ENCODE peak calls at places on chromosomes 4 and X, in five cellular contexts. B, M, S, P and I are unnamed samples.

GRCh38 chr4:147056951-147057630 is 111.4 kb upstream of the TTC29 start:
- DNase-seq in S (peak; percentile 53), M (no peak), P (peak; percentile 56), B (peak; percentile 43), I (peak; percentile 23)

GRCh38 chrX:150935466-150935865 is 37.0 kb upstream of the CD99L2 start:
- DNase-seq in B (peak; percentile 88), M (peak; percentile 74), S (peak; percentile 42), P (peak; percentile 38), I (peak; percentile 7)

GRCh38 chrX:19089555-19090040 is 32.7 kb downstream of the ADGRG2 start:
- DNase-seq in M (no peak), S (no peak), B (no peak), P (no peak), I (no peak)

GRCh38 chr4:182764642-182765041 is 152.5 kb downstream of the DCTD start:
- DNase-seq in S (no peak), B (no peak), M (no peak), P (no peak), I (no peak)

GRCh38 chr4:42391981-42392380 is 5.3 kb upstream of the SHISA3 start:
- DNase-seq in S (peak; percentile 9), P (peak; percentile 3), M (no peak), B (no peak), I (no peak)

GRCh38 chr4:7723625-7724024 is 216.0 kb downstream of the AFAP1 start:
- DNase-seq in M (no peak), P (no peak), S (no peak), B (no peak), I (no peak)

GRCh38 chr4:3262208-3263052 is 13.5 kb downstream of the MSANTD1 start:
- DNase-seq in S (no peak), M (peak; percentile 52), P (no peak), B (no peak), I (no peak)

GRCh38 chrX:46279925-46280313 is 265.3 kb downstream of the ZNF674 start:
- DNase-seq in S (peak; percentile 40), P (no peak), M (no peak), B (peak; percentile 57), I (peak; percentile 6)

GRCh38 chr4:83664071-83664470 is 128.2 kb downstream of the GPAT3 start:
- DNase-seq in S (no peak), M (no peak), P (no peak), B (no peak), I (no peak)

GRCh38 chrX:97311066-97311778 is 427.5 kb downstream of the RPA4 start:
- DNase-seq in B (no peak), M (no peak), P (no peak), S (no peak), I (no peak)

GRCh38 chrX:68433981-68434299 is 645 bp upstream of the OPHN1 start:
- DNase-seq in P (no peak), B (no peak), S (no peak), M (no peak), I (no peak)

DNA sequence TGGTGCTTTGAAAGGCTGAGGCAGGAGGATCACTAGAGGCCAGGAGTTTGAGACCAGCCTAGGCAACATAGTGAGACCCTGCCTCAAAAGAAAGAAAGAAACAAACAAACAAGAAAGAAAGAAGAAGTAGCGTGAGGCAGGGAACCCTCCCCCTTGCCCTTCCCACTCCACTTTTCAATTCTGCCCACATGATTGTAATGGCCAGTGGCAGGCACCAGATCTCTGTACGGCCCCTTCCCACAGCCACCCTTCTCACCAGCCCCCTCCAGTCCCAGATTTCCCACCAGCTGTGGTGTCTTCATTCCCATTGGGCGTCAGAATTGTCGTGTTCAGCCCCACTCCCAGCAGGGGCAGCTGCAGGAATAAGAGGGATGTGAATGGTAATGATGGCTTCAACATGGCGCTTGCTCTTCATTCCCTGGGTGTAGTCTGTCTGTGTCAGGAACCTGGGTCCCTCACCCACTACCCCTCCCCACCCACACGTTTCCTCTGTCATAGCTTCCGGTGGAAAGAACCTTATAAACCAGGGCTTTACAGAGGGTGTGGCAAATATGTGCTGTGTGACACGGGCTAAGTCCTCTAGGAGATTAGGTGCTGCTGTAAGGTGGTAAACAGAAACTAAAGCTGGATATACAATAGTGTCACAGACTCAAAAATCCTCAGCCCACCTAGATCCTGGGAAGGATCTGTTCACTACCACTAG is at the start of gene IL2RG:
- DNase-seq in M (no peak), P (no peak), B (no peak), S (no peak), I (no peak)
- H3K4me3 ChIP-seq in M (no peak within 1 kb of the TSS), P (no peak within 1 kb of the TSS), B (no peak within 1 kb of the TSS), S (no peak within 1 kb of the TSS), I (no peak within 1 kb of the TSS)

DNA sequence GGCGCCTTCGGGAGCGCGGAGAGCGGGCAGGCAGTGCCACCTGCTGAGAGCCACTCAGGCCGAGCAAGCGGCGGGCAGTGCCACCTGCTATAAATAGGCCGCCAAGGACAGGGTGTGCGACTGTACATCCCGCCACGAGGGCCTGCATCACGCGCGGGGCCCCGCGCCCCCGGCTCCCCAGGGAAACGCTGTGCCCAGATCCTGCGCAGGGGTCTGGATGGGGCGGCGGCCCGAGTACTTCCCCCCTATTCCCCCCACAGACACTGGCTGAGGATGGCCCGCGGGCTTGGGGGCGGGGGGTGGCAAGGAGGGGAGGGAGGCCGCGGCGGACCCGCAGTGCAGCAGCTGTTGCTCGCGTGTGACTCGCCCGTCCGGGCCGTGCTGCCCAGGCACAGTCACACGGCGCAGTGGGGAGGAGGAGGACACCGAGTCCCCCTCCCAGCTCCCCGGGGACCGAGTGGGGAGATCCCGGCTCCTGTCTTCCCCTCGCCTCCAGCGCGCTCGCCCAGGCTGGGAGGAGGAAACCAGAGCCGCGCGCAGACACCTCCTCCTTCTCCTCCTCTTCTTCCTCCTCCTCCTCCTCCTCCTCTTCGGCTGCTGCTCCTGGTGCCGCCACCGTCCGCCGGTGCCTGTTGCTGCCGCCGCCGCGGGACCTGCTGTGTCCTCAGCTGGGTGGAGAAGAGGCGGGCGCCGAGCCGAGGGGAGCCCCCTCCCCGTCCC is at the start of gene TBC1D1:
- DNase-seq in M (peak; percentile 91), P (no peak), S (no peak), B (no peak), I (no peak)
- TF ChIP-seq CTCF in M (no peak), P (no peak), S (no peak), B (no peak), I (no peak)

GRCh38 chr4:86960557-86960959 is 25.7 kb downstream of the AFF1 start:
- DNase-seq in M (no peak), P (no peak), S (no peak), B (peak; percentile 48), I (peak; percentile 72)
- H3K4me3 ChIP-seq in M (no peak overlapping the region), P (no peak overlapping the region), S (no peak overlapping the region), B (no peak overlapping the region), I (no peak overlapping the region)

GRCh38 chrX:55717521-55718497 is at the start of gene RRAGB:
- DNase-seq in B (peak; percentile 91), S (peak; percentile 93), M (peak; percentile 98), P (peak; percentile 95), I (peak; percentile 93)
- TF ChIP-seq CTCF in B (peak; percentile 57), S (peak; percentile 35), M (peak; percentile 36), P (peak; percentile 58), I (peak; percentile 53)